ENCODE peak calls at places on chromosomes 2 and 18, in seven cellular contexts. One of them, this sample, is unnamed.

GRCh38 chr2:106580241-106580640 is 93.1 kb downstream of the CD8B2 start:
- DNase-seq in transverse colon: no peak
- DNase-seq in colonic mucosa: no peak
- DNase-seq in epithelial cell of esophagus: no peak
- DNase-seq in spleen: no peak
- DNase-seq in Calu3: no peak
- DNase-seq in A549: no peak
- DNase-seq in this sample: no peak

GRCh38 chr2:218026244-218026643 is 23.4 kb upstream of the TNS1 start:
- DNase-seq in spleen: no peak
- DNase-seq in transverse colon: no peak
- DNase-seq in colonic mucosa: no peak
- DNase-seq in A549: no peak
- DNase-seq in epithelial cell of esophagus: no peak
- DNase-seq in Calu3: no peak
- DNase-seq in this sample: no peak

GRCh38 chr18:26304511-26304910 is 78.3 kb downstream of the TAF4B start:
- DNase-seq in spleen: no peak
- DNase-seq in transverse colon: no peak
- DNase-seq in colonic mucosa: no peak
- DNase-seq in A549: no peak
- DNase-seq in epithelial cell of esophagus: peak
- DNase-seq in Calu3: no peak
- DNase-seq in this sample: no peak

GRCh38 chr2:18626958-18627650 is 37.7 kb upstream of the NT5C1B start:
- DNase-seq in Calu3: no peak
- DNase-seq in colonic mucosa: no peak
- DNase-seq in spleen: no peak
- DNase-seq in A549: no peak
- DNase-seq in transverse colon: no peak
- DNase-seq in epithelial cell of esophagus: no peak
- DNase-seq in this sample: no peak

GRCh38 chr18:38256366-38256765 is 690.8 kb upstream of the CELF4 start:
- DNase-seq in colonic mucosa: no peak
- DNase-seq in spleen: no peak
- DNase-seq in A549: no peak
- DNase-seq in Calu3: no peak
- DNase-seq in epithelial cell of esophagus: peak
- DNase-seq in transverse colon: no peak
- DNase-seq in this sample: no peak

GRCh38 chr2:105113616-105114275 is 75.9 kb downstream of the MRPS9 start:
- DNase-seq in transverse colon: no peak
- DNase-seq in spleen: peak
- DNase-seq in A549: no peak
- DNase-seq in Calu3: no peak
- DNase-seq in colonic mucosa: no peak
- DNase-seq in epithelial cell of esophagus: no peak
- DNase-seq in this sample: no peak

GRCh38 chr2:6224267-6224666 is 532.1 kb downstream of the SOX11 start:
- DNase-seq in A549: no peak
- DNase-seq in spleen: peak
- DNase-seq in Calu3: no peak
- DNase-seq in colonic mucosa: no peak
- DNase-seq in epithelial cell of esophagus: no peak
- DNase-seq in transverse colon: no peak
- DNase-seq in this sample: no peak

GRCh38 chr2:135093685-135094340 is 41.7 kb downstream of the RAB3GAP1 start:
- DNase-seq in A549: no peak
- DNase-seq in epithelial cell of esophagus: no peak
- DNase-seq in colonic mucosa: peak
- DNase-seq in transverse colon: no peak
- DNase-seq in spleen: no peak
- DNase-seq in Calu3: no peak
- DNase-seq in this sample: no peak

GRCh38 chr2:74457549-74458131 is 598 bp upstream of the WBP1 start:
- DNase-seq in epithelial cell of esophagus: peak
- DNase-seq in transverse colon: peak
- DNase-seq in colonic mucosa: peak
- DNase-seq in spleen: peak
- DNase-seq in Calu3: peak
- DNase-seq in A549: peak
- DNase-seq in this sample: peak

GRCh38 chr18:76754381-76754780 is 68.0 kb upstream of the ZNF236 start:
- DNase-seq in A549: no peak
- DNase-seq in epithelial cell of esophagus: no peak
- DNase-seq in colonic mucosa: no peak
- DNase-seq in Calu3: no peak
- DNase-seq in spleen: no peak
- DNase-seq in transverse colon: no peak
- DNase-seq in this sample: no peak

GRCh38 chr2:202043473-202043872 is 9.8 kb downstream of the FZD7 start:
- DNase-seq in epithelial cell of esophagus: peak
- DNase-seq in colonic mucosa: no peak
- DNase-seq in A549: no peak
- DNase-seq in spleen: no peak
- DNase-seq in Calu3: no peak
- DNase-seq in transverse colon: no peak
- DNase-seq in this sample: no peak

GRCh38 chr2:148048475-148049221 is 27.8 kb downstream of the MBD5 start:
- DNase-seq in spleen: no peak
- DNase-seq in epithelial cell of esophagus: no peak
- DNase-seq in Calu3: no peak
- DNase-seq in colonic mucosa: no peak
- DNase-seq in A549: no peak
- DNase-seq in transverse colon: no peak
- DNase-seq in this sample: no peak

GRCh38 chr2:84486436-84487115 is 27.5 kb upstream of the SUCLG1 start:
- DNase-seq in transverse colon: peak
- DNase-seq in A549: no peak
- DNase-seq in epithelial cell of esophagus: no peak
- DNase-seq in colonic mucosa: peak
- DNase-seq in Calu3: peak
- DNase-seq in spleen: no peak
- DNase-seq in this sample: peak

GRCh38 chr2:145028055-145028630 is 508.2 kb upstream of the ZEB2 start:
- DNase-seq in Calu3: no peak
- DNase-seq in transverse colon: no peak
- DNase-seq in spleen: no peak
- DNase-seq in colonic mucosa: no peak
- DNase-seq in A549: no peak
- DNase-seq in epithelial cell of esophagus: no peak
- DNase-seq in this sample: no peak

GRCh38 chr18:13530879-13531387 is 195.4 kb downstream of the FAM210A start:
- DNase-seq in Calu3: peak
- DNase-seq in spleen: no peak
- DNase-seq in epithelial cell of esophagus: no peak
- DNase-seq in transverse colon: peak
- DNase-seq in colonic mucosa: peak
- DNase-seq in A549: no peak
- DNase-seq in this sample: peak

GRCh38 chr2:1744151-1744445 is 217 bp downstream of the PXDN start:
- DNase-seq in colonic mucosa: no peak
- DNase-seq in spleen: peak
- DNase-seq in epithelial cell of esophagus: peak
- DNase-seq in Calu3: no peak
- DNase-seq in A549: no peak
- DNase-seq in transverse colon: no peak
- DNase-seq in this sample: peak

GRCh38 chr2:10594481-10594880 is 95.3 kb downstream of the NOL10 start:
- DNase-seq in A549: no peak
- DNase-seq in Calu3: no peak
- DNase-seq in spleen: no peak
- DNase-seq in epithelial cell of esophagus: no peak
- DNase-seq in transverse colon: no peak
- DNase-seq in colonic mucosa: no peak
- DNase-seq in this sample: no peak

GRCh38 chr2:199902486-199903110 is 8.5 kb upstream of the C2orf69 start:
- DNase-seq in colonic mucosa: no peak
- DNase-seq in A549: no peak
- DNase-seq in epithelial cell of esophagus: no peak
- DNase-seq in spleen: no peak
- DNase-seq in Calu3: no peak
- DNase-seq in transverse colon: no peak
- DNase-seq in this sample: no peak

GRCh38 chr2:106886916-106887758 is 1.2 kb upstream of the ST6GAL2 start:
- DNase-seq in epithelial cell of esophagus: peak
- DNase-seq in A549: peak
- DNase-seq in spleen: no peak
- DNase-seq in colonic mucosa: peak
- DNase-seq in Calu3: no peak
- DNase-seq in transverse colon: peak
- DNase-seq in this sample: peak

GRCh38 chr2:71700041-71700879 is 246.9 kb downstream of the DYSF start:
- DNase-seq in Calu3: no peak
- DNase-seq in transverse colon: no peak
- DNase-seq in epithelial cell of esophagus: no peak
- DNase-seq in spleen: peak
- DNase-seq in A549: no peak
- DNase-seq in colonic mucosa: no peak
- DNase-seq in this sample: no peak

GRCh38 chr2:237529452-237530402 is 36.6 kb upstream of the PRLH start:
- DNase-seq in Calu3: no peak
- DNase-seq in epithelial cell of esophagus: no peak
- DNase-seq in transverse colon: no peak
- DNase-seq in colonic mucosa: no peak
- DNase-seq in A549: no peak
- DNase-seq in spleen: peak
- DNase-seq in this sample: no peak

GRCh38 chr2:211328126-211328525 is 771.7 kb downstream of the CPS1 start:
- DNase-seq in Calu3: no peak
- DNase-seq in transverse colon: no peak
- DNase-seq in A549: no peak
- DNase-seq in spleen: no peak
- DNase-seq in colonic mucosa: no peak
- DNase-seq in epithelial cell of esophagus: peak
- DNase-seq in this sample: no peak

GRCh38 chr2:203730076-203730729 is 23.8 kb downstream of the CD28 start:
- DNase-seq in transverse colon: no peak
- DNase-seq in spleen: no peak
- DNase-seq in Calu3: no peak
- DNase-seq in colonic mucosa: no peak
- DNase-seq in epithelial cell of esophagus: peak
- DNase-seq in A549: no peak
- DNase-seq in this sample: peak

DNA sequence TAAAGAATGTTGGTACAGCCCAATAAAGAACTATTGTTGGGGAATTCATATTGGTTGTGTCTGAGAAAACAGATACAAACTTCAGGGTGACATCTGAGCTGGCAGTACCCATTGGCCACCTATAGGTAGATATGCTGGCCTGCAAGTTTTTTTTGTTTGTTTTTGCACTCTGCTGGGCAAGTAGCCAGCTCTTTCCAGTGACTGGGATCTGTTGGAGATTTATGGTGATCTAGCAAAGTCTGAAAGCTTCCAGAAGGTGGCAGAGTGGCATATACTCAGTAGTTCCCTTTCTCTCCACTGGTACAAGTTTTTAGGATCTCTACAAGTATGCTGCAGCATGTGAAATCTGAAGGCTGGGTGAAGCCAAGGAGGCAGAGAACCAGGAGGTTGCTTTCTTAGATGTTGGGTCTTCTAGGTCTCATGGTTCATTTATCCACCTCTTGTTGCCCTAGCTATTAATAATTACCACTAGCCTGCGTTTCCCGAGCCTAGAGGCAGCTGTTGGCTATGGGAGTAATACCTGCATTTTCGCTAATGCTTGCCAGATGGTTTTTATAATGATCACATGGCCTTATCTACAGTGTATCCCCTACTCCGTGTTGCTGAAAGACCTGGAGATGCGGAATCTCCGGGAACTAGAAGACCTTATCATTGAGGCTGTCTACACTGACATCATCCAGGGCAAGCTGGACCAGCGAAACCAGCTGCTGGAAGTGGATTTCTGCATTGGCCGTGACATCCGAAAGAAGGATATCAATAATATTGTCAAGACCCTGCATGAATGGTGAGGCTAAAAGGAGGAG is 9.5 kb downstream of the COPS7B start:
- DNase-seq in epithelial cell of esophagus: peak
- DNase-seq in spleen: no peak
- DNase-seq in colonic mucosa: peak
- DNase-seq in A549: peak
- DNase-seq in transverse colon: peak
- DNase-seq in Calu3: peak
- DNase-seq in this sample: peak
- TF ChIP-seq CTCF in epithelial cell of esophagus: peak
- TF ChIP-seq CTCF in spleen: no peak
- TF ChIP-seq CTCF in colonic mucosa: peak
- TF ChIP-seq CTCF in A549: peak
- TF ChIP-seq CTCF in transverse colon: peak
- TF ChIP-seq CTCF in Calu3: peak
- TF ChIP-seq CTCF in this sample: peak

GRCh38 chr2:241315183-241315878 is at the start of gene HDLBP:
- DNase-seq in Calu3: peak
- DNase-seq in spleen: peak
- DNase-seq in colonic mucosa: peak
- DNase-seq in A549: peak
- DNase-seq in epithelial cell of esophagus: peak
- DNase-seq in transverse colon: peak
- DNase-seq in this sample: peak
- TF ChIP-seq CTCF in Calu3: no peak
- TF ChIP-seq CTCF in spleen: peak
- TF ChIP-seq CTCF in colonic mucosa: no peak
- TF ChIP-seq CTCF in A549: peak
- TF ChIP-seq CTCF in epithelial cell of esophagus: peak
- TF ChIP-seq CTCF in transverse colon: no peak
- TF ChIP-seq CTCF in this sample: peak

GRCh38 chr2:231188506-231189170 is 9.8 kb upstream of the ARMC9 start:
- DNase-seq in epithelial cell of esophagus: no peak
- DNase-seq in Calu3: no peak
- DNase-seq in colonic mucosa: no peak
- DNase-seq in transverse colon: no peak
- DNase-seq in A549: no peak
- DNase-seq in spleen: no peak
- DNase-seq in this sample: no peak

GRCh38 chr2:231189171-231189530 is 9.3 kb upstream of the ARMC9 start:
- DNase-seq in Calu3: no peak
- DNase-seq in epithelial cell of esophagus: no peak
- DNase-seq in colonic mucosa: no peak
- DNase-seq in A549: no peak
- DNase-seq in spleen: no peak
- DNase-seq in transverse colon: no peak
- DNase-seq in this sample: no peak

GRCh38 chr2:231189571-231190495 is 8.6 kb upstream of the ARMC9 start:
- DNase-seq in transverse colon: peak
- DNase-seq in A549: no peak
- DNase-seq in Calu3: no peak
- DNase-seq in spleen: no peak
- DNase-seq in colonic mucosa: peak
- DNase-seq in epithelial cell of esophagus: no peak
- DNase-seq in this sample: no peak

GRCh38 chr2:231191896-231192872 is 6.2 kb upstream of the ARMC9 start:
- DNase-seq in Calu3: peak
- DNase-seq in A549: peak
- DNase-seq in spleen: no peak
- DNase-seq in epithelial cell of esophagus: peak
- DNase-seq in colonic mucosa: peak
- DNase-seq in transverse colon: peak
- DNase-seq in this sample: peak

GRCh38 chr2:231190531-231191197 is 7.8 kb upstream of the ARMC9 start:
- DNase-seq in A549: no peak
- DNase-seq in colonic mucosa: peak
- DNase-seq in transverse colon: peak
- DNase-seq in Calu3: peak
- DNase-seq in epithelial cell of esophagus: peak
- DNase-seq in spleen: no peak
- DNase-seq in this sample: no peak
- TF ChIP-seq CTCF in A549: no peak
- TF ChIP-seq CTCF in colonic mucosa: no peak
- TF ChIP-seq CTCF in transverse colon: no peak
- TF ChIP-seq CTCF in Calu3: no peak
- TF ChIP-seq CTCF in epithelial cell of esophagus: no peak
- TF ChIP-seq CTCF in spleen: no peak
- TF ChIP-seq CTCF in this sample: no peak

GRCh38 chr2:64466696-64467462 is 12.9 kb downstream of the LGALSL start:
- DNase-seq in transverse colon: no peak
- DNase-seq in epithelial cell of esophagus: no peak
- DNase-seq in colonic mucosa: no peak
- DNase-seq in Calu3: no peak
- DNase-seq in spleen: no peak
- DNase-seq in A549: no peak
- DNase-seq in this sample: no peak
- TF ChIP-seq CTCF in transverse colon: no peak
- TF ChIP-seq CTCF in epithelial cell of esophagus: no peak
- TF ChIP-seq CTCF in colonic mucosa: no peak
- TF ChIP-seq CTCF in Calu3: no peak
- TF ChIP-seq CTCF in spleen: no peak
- TF ChIP-seq CTCF in A549: no peak
- TF ChIP-seq CTCF in this sample: no peak